ENCODE peak calls at places on chromosomes 11 and 22, in five cellular contexts. Z is RWPE1, D is HepG2, Q is AG10803, H is neural crest cell. A is an unnamed sample.

GRCh38 chr11:11732116-11732515 is 109.7 kb upstream of the USP47 start:
- DNase-seq in Z (no peak), H (no peak), D (no peak), Q (no peak), A (no peak)

GRCh38 chr11:73140213-73141030 is 1.7 kb downstream of the FCHSD2 start:
- DNase-seq in Z (peak; percentile 41), D (no peak), H (peak; percentile 29), Q (peak; percentile 29), A (peak; percentile 27)

GRCh38 chr11:131246589-131247164 is 123.7 kb upstream of the NTM start:
- DNase-seq in H (peak; percentile 49), Q (no peak), Z (no peak), D (peak; percentile 4), A (peak; percentile 21)

GRCh38 chr22:19842386-19843106 is 12.1 kb downstream of the GNB1L start:
- DNase-seq in Q (no peak), H (no peak), Z (no peak), D (no peak), A (no peak)

GRCh38 chr11:645536-645935 is 8.5 kb downstream of the DRD4 start:
- DNase-seq in H (no peak), D (no peak), Z (no peak), Q (no peak), A (no peak)

GRCh38 chr22:37752189-37753061 is 55.3 kb upstream of the GCAT start:
- DNase-seq in D (peak; percentile 73), H (peak; percentile 30), Z (peak; percentile 82), Q (peak; percentile 97), A (no peak)

GRCh38 chr11:120139316-120140069 is 1.6 kb upstream of the TRIM29 start:
- DNase-seq in D (no peak), Q (no peak), Z (no peak), H (no peak), A (no peak)

GRCh38 chr11:17063171-17064002 is 14.1 kb downstream of the RPS13 start:
- DNase-seq in Q (peak; percentile 35), H (peak; percentile 68), D (peak; percentile 54), Z (peak; percentile 64), A (peak; percentile 77)

GRCh38 chr11:111417011-111417765 is 38.1 kb upstream of the POU2AF1 start:
- DNase-seq in D (peak; percentile 80), Q (no peak), H (no peak), Z (no peak), A (peak; percentile 66)

GRCh38 chr11:15692739-15693138 is 578.0 kb downstream of the INSC start:
- DNase-seq in Z (peak; percentile 4), D (no peak), H (no peak), Q (no peak), A (peak; percentile 2)

GRCh38 chr22:37254206-37254866 is 10.3 kb upstream of the RAC2 start:
- DNase-seq in Q (peak; percentile 51), D (no peak), Z (no peak), H (no peak), A (no peak)

GRCh38 chr11:117913736-117914397 is 15.3 kb downstream of the TMPRSS13 start:
- DNase-seq in D (no peak), Z (no peak), H (no peak), Q (no peak), A (no peak)

GRCh38 chr11:121104223-121104831 is 3.3 kb downstream of the TECTA start:
- DNase-seq in H (no peak), Q (no peak), Z (no peak), D (no peak), A (no peak)

GRCh38 chr11:5691963-5692358 is 2.4 kb downstream of the TRIM22 start:
- DNase-seq in Z (no peak), D (no peak), H (no peak), Q (no peak), A (no peak)

GRCh38 chr11:108943853-108944252 is 279.0 kb downstream of the DDX10 start:
- DNase-seq in Z (no peak), D (no peak), Q (no peak), H (no peak), A (no peak)

GRCh38 chr22:22884010-22884887 is 3.4 kb upstream of the IGLL5 start:
- DNase-seq in D (peak; percentile 42), Q (peak; percentile 39), Z (peak; percentile 19), H (peak; percentile 61), A (peak; percentile 83)

GRCh38 chr11:82308979-82309378 is 424.7 kb downstream of the FAM181B start:
- DNase-seq in Z (no peak), H (no peak), D (no peak), Q (no peak), A (no peak)

GRCh38 chr22:22046370-22046769 is 63.8 kb upstream of the TOP3B start:
- DNase-seq in H (no peak), Q (no peak), Z (no peak), D (no peak), A (no peak)

GRCh38 chr11:104547996-104548661 is 350.1 kb downstream of the CASP12 start:
- DNase-seq in H (no peak), Z (no peak), D (no peak), Q (no peak), A (peak; percentile 12)

GRCh38 chr11:15114501-15115475 is at the start of gene INSC:
- DNase-seq in H (peak; percentile 40), Z (no peak), D (no peak), Q (peak; percentile 17), A (no peak)

GRCh38 chr11:24593332-24593731 is 96.5 kb downstream of the LUZP2 start:
- DNase-seq in D (no peak), Z (no peak), Q (no peak), H (no peak), A (no peak)

GRCh38 chr22:42632096-42632495 is 8.3 kb downstream of the ATP5MGL start:
- DNase-seq in Q (no peak), Z (no peak), H (no peak), D (peak; percentile 47), A (no peak)
- TF ChIP-seq CTCF in Q (peak; percentile 53), Z (no peak), H (peak; percentile 49), D (peak; percentile 49), A (no peak)

DNA sequence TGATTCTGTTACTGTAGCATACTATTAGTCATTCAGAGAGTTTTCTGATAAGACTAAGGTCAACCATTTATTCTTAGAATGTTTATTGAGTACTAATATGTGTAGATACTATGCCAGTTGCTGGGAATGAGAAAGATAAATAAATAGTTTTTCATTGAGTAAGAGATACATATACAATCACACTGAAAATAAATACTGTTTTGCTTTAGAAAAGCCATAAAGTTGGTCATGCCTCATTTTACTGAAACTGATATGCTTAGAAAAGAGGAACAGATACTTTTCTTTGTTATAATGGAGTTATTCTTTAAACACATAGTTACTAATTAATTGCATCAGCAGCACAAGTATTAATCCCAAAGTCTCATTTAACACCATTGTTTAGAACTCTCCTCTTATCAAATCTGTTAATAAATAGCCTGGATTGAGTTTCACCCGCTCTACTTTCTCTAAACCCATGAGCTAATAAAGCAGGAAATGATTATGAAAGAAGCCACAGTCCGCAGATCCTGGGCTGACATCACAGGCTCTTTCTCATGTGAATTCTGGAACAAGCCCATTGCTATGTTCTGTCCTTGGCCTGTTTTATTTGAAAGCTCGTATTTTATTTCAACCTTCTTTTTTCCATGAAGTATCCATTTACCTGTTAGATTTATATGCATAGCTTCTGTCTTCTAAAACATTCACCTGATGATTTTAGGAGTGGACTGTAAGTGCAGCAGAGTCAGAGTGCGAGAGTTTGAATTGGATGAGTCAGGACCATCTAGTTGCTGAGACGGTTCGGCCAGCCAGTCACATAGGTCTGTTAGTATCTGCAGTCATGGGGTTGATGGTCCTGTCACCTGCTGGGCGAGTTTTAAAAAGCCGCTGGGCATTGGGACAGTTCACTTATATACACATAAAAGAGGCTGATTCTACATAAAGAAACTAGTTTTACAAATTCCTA is 35.5 kb downstream of the PIWIL4 start:
- DNase-seq in D (peak; percentile 66), H (no peak), Q (peak; percentile 77), Z (peak; percentile 66), A (no peak)
- TF ChIP-seq CTCF in D (peak; percentile 73), H (no peak), Q (peak; percentile 61), Z (peak; percentile 53), A (no peak)

GRCh38 chr11:10038916-10039315 is 255.1 kb downstream of the SBF2 start:
- DNase-seq in Q (peak; percentile 51), H (no peak), Z (no peak), D (no peak), A (no peak)

GRCh38 chr11:10044618-10045017 is 249.4 kb downstream of the SBF2 start:
- DNase-seq in D (peak; percentile 4), Z (no peak), H (no peak), Q (peak; percentile 15), A (peak; percentile 10)

GRCh38 chr11:10042699-10043098 is 251.3 kb downstream of the SBF2 start:
- DNase-seq in D (no peak), Z (no peak), Q (peak; percentile 17), H (no peak), A (no peak)

GRCh38 chr11:10041803-10042202 is 252.2 kb downstream of the SBF2 start:
- DNase-seq in H (no peak), Q (no peak), Z (no peak), D (no peak), A (no peak)

GRCh38 chr11:10041337-10041736 is 252.7 kb downstream of the SBF2 start:
- DNase-seq in H (no peak), Z (no peak), D (no peak), Q (no peak), A (no peak)
- TF ChIP-seq CTCF in H (no peak), Z (no peak), D (no peak), Q (no peak), A (no peak)

GRCh38 chr22:29450222-29450621 is 11.8 kb downstream of the RFPL1 start:
- DNase-seq in D (no peak), Z (no peak), Q (no peak), H (no peak), A (no peak)
- TF ChIP-seq CTCF in D (no peak), Z (no peak), Q (no peak), H (no peak), A (no peak)

GRCh38 chr11:122137081-122137793 is 21.2 kb upstream of the BLID start:
- DNase-seq in Z (peak; percentile 59), Q (peak; percentile 86), H (no peak), D (no peak), A (no peak)

GRCh38 chr11:122139595-122139866 is 23.5 kb upstream of the BLID start:
- DNase-seq in Z (no peak), H (no peak), D (peak; percentile 9), Q (no peak), A (no peak)

GRCh38 chr11:122141757-122142156 is 25.7 kb upstream of the BLID start:
- DNase-seq in Z (no peak), Q (no peak), H (no peak), D (no peak), A (no peak)

GRCh38 chr11:122140535-122140934 is 24.5 kb upstream of the BLID start:
- DNase-seq in D (no peak), H (no peak), Z (peak; percentile 78), Q (peak; percentile 87), A (no peak)

DNA sequence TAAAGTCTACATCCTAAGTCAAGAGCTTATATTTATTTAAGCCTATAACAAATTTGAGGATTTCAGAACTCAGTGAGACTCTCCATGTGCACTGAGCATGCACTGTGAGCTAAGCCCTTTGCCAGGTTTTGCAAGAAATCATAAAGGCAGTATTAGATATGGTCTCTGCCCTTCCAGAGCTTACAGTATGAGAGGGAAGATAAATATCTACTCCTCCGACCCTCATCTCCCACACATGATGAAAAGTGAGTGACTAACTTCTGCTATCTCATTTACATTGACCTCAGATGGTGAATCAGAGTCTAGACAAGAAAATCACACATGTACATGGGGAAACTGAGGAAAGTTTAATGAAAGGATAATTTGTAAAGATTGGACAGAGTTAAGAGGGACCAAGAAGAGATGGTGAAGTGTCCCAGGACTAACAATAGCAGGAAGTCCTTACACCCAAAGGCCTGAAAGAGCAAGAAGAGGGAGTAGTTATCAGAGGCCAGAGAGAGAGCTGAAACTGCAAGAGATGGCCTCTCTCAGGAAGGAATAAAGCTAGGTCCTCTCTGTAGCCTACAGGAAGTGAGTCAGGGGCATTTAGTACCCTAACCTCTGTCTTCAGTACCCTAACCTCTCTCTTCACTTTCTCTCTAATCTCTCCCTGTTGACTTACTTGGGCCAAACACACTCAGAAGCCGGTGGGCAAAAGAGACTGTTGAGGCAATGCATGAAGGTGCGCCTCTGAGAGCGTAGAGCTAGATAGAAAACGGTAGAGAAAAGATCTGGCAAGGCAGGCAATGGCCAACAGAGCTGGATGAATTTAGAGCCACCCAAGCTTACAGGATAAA is 23.0 kb upstream of the BLID start:
- DNase-seq in D (no peak), H (no peak), Q (no peak), Z (no peak), A (no peak)
- TF ChIP-seq CTCF in D (no peak), H (no peak), Q (no peak), Z (no peak), A (no peak)